ENCODE peak calls at places on chromosome 3, in five cellular contexts. One of them, this sample, is unnamed.

GRCh38 chr3:34419801-34420200 is 621.4 kb downstream of the PDCD6IP start:
- DNase-seq in CD4-positive, CD25-positive, alpha-beta regulatory T cell: no peak
- DNase-seq in body of pancreas: no peak
- DNase-seq in brain microvascular endothelial cell: peak; percentile 1
- DNase-seq in pancreas: no peak
- DNase-seq in this sample: no peak

GRCh38 chr3:90007786-90008499 is 900.5 kb downstream of the EPHA3 start:
- DNase-seq in CD4-positive, CD25-positive, alpha-beta regulatory T cell: no peak
- DNase-seq in body of pancreas: no peak
- DNase-seq in brain microvascular endothelial cell: no peak
- DNase-seq in pancreas: no peak
- DNase-seq in this sample: no peak

GRCh38 chr3:140726061-140726460 is 48.2 kb downstream of the TRIM42 start:
- DNase-seq in CD4-positive, CD25-positive, alpha-beta regulatory T cell: no peak
- DNase-seq in body of pancreas: no peak
- DNase-seq in brain microvascular endothelial cell: no peak
- DNase-seq in pancreas: no peak
- DNase-seq in this sample: no peak

GRCh38 chr3:140499114-140499757 is 178.6 kb upstream of the TRIM42 start:
- DNase-seq in CD4-positive, CD25-positive, alpha-beta regulatory T cell: no peak
- DNase-seq in body of pancreas: peak; percentile 12
- DNase-seq in brain microvascular endothelial cell: no peak
- DNase-seq in pancreas: no peak
- DNase-seq in this sample: no peak

GRCh38 chr3:59775106-59775505 is 725.3 kb upstream of the CFAP20DC start:
- DNase-seq in CD4-positive, CD25-positive, alpha-beta regulatory T cell: no peak
- DNase-seq in body of pancreas: no peak
- DNase-seq in brain microvascular endothelial cell: no peak
- DNase-seq in pancreas: no peak
- DNase-seq in this sample: no peak

GRCh38 chr3:101479022-101479421 is 34.0 kb downstream of the SENP7 start:
- DNase-seq in CD4-positive, CD25-positive, alpha-beta regulatory T cell: no peak
- DNase-seq in body of pancreas: no peak
- DNase-seq in brain microvascular endothelial cell: no peak
- DNase-seq in pancreas: no peak
- DNase-seq in this sample: no peak

GRCh38 chr3:63705092-63705645 is 52.7 kb downstream of the SNTN start:
- DNase-seq in CD4-positive, CD25-positive, alpha-beta regulatory T cell: no peak
- DNase-seq in body of pancreas: peak; percentile 75
- DNase-seq in brain microvascular endothelial cell: no peak
- DNase-seq in pancreas: peak; percentile 74
- DNase-seq in this sample: no peak

GRCh38 chr3:19432679-19433078 is 284.4 kb downstream of the KCNH8 start:
- DNase-seq in CD4-positive, CD25-positive, alpha-beta regulatory T cell: no peak
- DNase-seq in body of pancreas: no peak
- DNase-seq in brain microvascular endothelial cell: no peak
- DNase-seq in pancreas: no peak
- DNase-seq in this sample: no peak

GRCh38 chr3:78277793-78278192 is 1237.9 kb downstream of the ROBO2 start:
- DNase-seq in CD4-positive, CD25-positive, alpha-beta regulatory T cell: no peak
- DNase-seq in body of pancreas: no peak
- DNase-seq in brain microvascular endothelial cell: no peak
- DNase-seq in pancreas: no peak
- DNase-seq in this sample: no peak

GRCh38 chr3:53493997-53494791 is at the start of gene CACNA1D:
- DNase-seq in CD4-positive, CD25-positive, alpha-beta regulatory T cell: no peak
- DNase-seq in body of pancreas: peak; percentile 82
- DNase-seq in brain microvascular endothelial cell: no peak
- DNase-seq in pancreas: peak; percentile 68
- DNase-seq in this sample: no peak

GRCh38 chr3:71489315-71489761 is 94.2 kb downstream of the FOXP1 start:
- DNase-seq in CD4-positive, CD25-positive, alpha-beta regulatory T cell: peak; percentile 79
- DNase-seq in body of pancreas: no peak
- DNase-seq in brain microvascular endothelial cell: no peak
- DNase-seq in pancreas: no peak
- DNase-seq in this sample: no peak

GRCh38 chr3:189455009-189455408 is 176.2 kb upstream of the TP63 start:
- DNase-seq in CD4-positive, CD25-positive, alpha-beta regulatory T cell: no peak
- DNase-seq in body of pancreas: no peak
- DNase-seq in brain microvascular endothelial cell: no peak
- DNase-seq in pancreas: no peak
- DNase-seq in this sample: no peak

GRCh38 chr3:57464801-57465200 is 79.3 kb downstream of the DNAH12 start:
- DNase-seq in CD4-positive, CD25-positive, alpha-beta regulatory T cell: no peak
- DNase-seq in body of pancreas: no peak
- DNase-seq in brain microvascular endothelial cell: peak; percentile 5
- DNase-seq in pancreas: no peak
- DNase-seq in this sample: no peak

GRCh38 chr3:156642750-156643728 is 31.4 kb upstream of the TIPARP start:
- DNase-seq in CD4-positive, CD25-positive, alpha-beta regulatory T cell: no peak
- DNase-seq in body of pancreas: no peak
- DNase-seq in brain microvascular endothelial cell: no peak
- DNase-seq in pancreas: no peak
- DNase-seq in this sample: no peak

GRCh38 chr3:146464005-146464595 is 5.3 kb downstream of the PLSCR2 start:
- DNase-seq in CD4-positive, CD25-positive, alpha-beta regulatory T cell: no peak
- DNase-seq in body of pancreas: no peak
- DNase-seq in brain microvascular endothelial cell: no peak
- DNase-seq in pancreas: no peak
- DNase-seq in this sample: no peak

GRCh38 chr3:70999730-71000129 is 583.8 kb downstream of the FOXP1 start:
- DNase-seq in CD4-positive, CD25-positive, alpha-beta regulatory T cell: no peak
- DNase-seq in body of pancreas: no peak
- DNase-seq in brain microvascular endothelial cell: peak; percentile 78
- DNase-seq in pancreas: no peak
- DNase-seq in this sample: no peak

GRCh38 chr3:193730498-193730897 is 137.5 kb downstream of the OPA1 start:
- DNase-seq in CD4-positive, CD25-positive, alpha-beta regulatory T cell: no peak
- DNase-seq in body of pancreas: no peak
- DNase-seq in brain microvascular endothelial cell: no peak
- DNase-seq in pancreas: no peak
- DNase-seq in this sample: no peak

GRCh38 chr3:185081516-185081915 is 71.3 kb downstream of the C3orf70 start:
- DNase-seq in CD4-positive, CD25-positive, alpha-beta regulatory T cell: no peak
- DNase-seq in body of pancreas: no peak
- DNase-seq in brain microvascular endothelial cell: no peak
- DNase-seq in pancreas: no peak
- DNase-seq in this sample: no peak

GRCh38 chr3:194489736-194490612 is 3.2 kb upstream of the ATP13A3 start:
- DNase-seq in CD4-positive, CD25-positive, alpha-beta regulatory T cell: no peak
- DNase-seq in body of pancreas: no peak
- DNase-seq in brain microvascular endothelial cell: no peak
- DNase-seq in pancreas: no peak
- DNase-seq in this sample: no peak

GRCh38 chr3:113266738-113267137 is 55.4 kb downstream of the BOC start:
- DNase-seq in CD4-positive, CD25-positive, alpha-beta regulatory T cell: no peak
- DNase-seq in body of pancreas: no peak
- DNase-seq in brain microvascular endothelial cell: no peak
- DNase-seq in pancreas: no peak
- DNase-seq in this sample: no peak

GRCh38 chr3:102484384-102484783 is 49.6 kb downstream of the ZPLD1 start:
- DNase-seq in CD4-positive, CD25-positive, alpha-beta regulatory T cell: no peak
- DNase-seq in body of pancreas: no peak
- DNase-seq in brain microvascular endothelial cell: no peak
- DNase-seq in pancreas: no peak
- DNase-seq in this sample: no peak

GRCh38 chr3:150370129-150370602 is 37.9 kb upstream of the TSC22D2 start:
- DNase-seq in CD4-positive, CD25-positive, alpha-beta regulatory T cell: no peak
- DNase-seq in body of pancreas: peak; percentile 12
- DNase-seq in brain microvascular endothelial cell: peak; percentile 97
- DNase-seq in pancreas: no peak
- DNase-seq in this sample: peak; percentile 3

GRCh38 chr3:154122096-154122911 is 1.1 kb downstream of the ARHGEF26 start:
- DNase-seq in CD4-positive, CD25-positive, alpha-beta regulatory T cell: no peak
- DNase-seq in body of pancreas: peak; percentile 28
- DNase-seq in brain microvascular endothelial cell: no peak
- DNase-seq in pancreas: peak; percentile 3
- DNase-seq in this sample: no peak

GRCh38 chr3:32175607-32176197 is 62.8 kb upstream of the CMTM8 start:
- DNase-seq in CD4-positive, CD25-positive, alpha-beta regulatory T cell: peak; percentile 58
- DNase-seq in body of pancreas: peak; percentile 61
- DNase-seq in brain microvascular endothelial cell: peak; percentile 63
- DNase-seq in pancreas: no peak
- DNase-seq in this sample: no peak

GRCh38 chr3:45267097-45267496 is 41.0 kb upstream of the TMEM158 start:
- DNase-seq in CD4-positive, CD25-positive, alpha-beta regulatory T cell: no peak
- DNase-seq in body of pancreas: no peak
- DNase-seq in brain microvascular endothelial cell: no peak
- DNase-seq in pancreas: no peak
- DNase-seq in this sample: no peak

GRCh38 chr3:94360982-94361381 is 298.1 kb downstream of the NSUN3 start:
- DNase-seq in CD4-positive, CD25-positive, alpha-beta regulatory T cell: no peak
- DNase-seq in body of pancreas: peak; percentile 49
- DNase-seq in brain microvascular endothelial cell: no peak
- DNase-seq in pancreas: peak; percentile 8
- DNase-seq in this sample: no peak

GRCh38 chr3:144463916-144464315 is 492.3 kb downstream of the DIPK2A start:
- DNase-seq in CD4-positive, CD25-positive, alpha-beta regulatory T cell: no peak
- DNase-seq in body of pancreas: no peak
- DNase-seq in brain microvascular endothelial cell: no peak
- DNase-seq in pancreas: no peak
- DNase-seq in this sample: no peak

GRCh38 chr3:184765730-184766074 is 46.3 kb upstream of the VPS8 start:
- DNase-seq in CD4-positive, CD25-positive, alpha-beta regulatory T cell: no peak
- DNase-seq in body of pancreas: no peak
- DNase-seq in brain microvascular endothelial cell: no peak
- DNase-seq in pancreas: no peak
- DNase-seq in this sample: no peak

GRCh38 chr3:127630811-127631714 is 2.1 kb downstream of the PODXL2 start:
- DNase-seq in CD4-positive, CD25-positive, alpha-beta regulatory T cell: no peak
- DNase-seq in body of pancreas: no peak
- DNase-seq in brain microvascular endothelial cell: no peak
- DNase-seq in pancreas: no peak
- DNase-seq in this sample: no peak

GRCh38 chr3:57179580-57180410 is 14.6 kb upstream of the IL17RD start:
- DNase-seq in CD4-positive, CD25-positive, alpha-beta regulatory T cell: no peak
- DNase-seq in body of pancreas: no peak
- DNase-seq in brain microvascular endothelial cell: no peak
- DNase-seq in pancreas: no peak
- DNase-seq in this sample: no peak

GRCh38 chr3:189334064-189334920 is 162.5 kb downstream of the TPRG1 start:
- DNase-seq in CD4-positive, CD25-positive, alpha-beta regulatory T cell: no peak
- DNase-seq in body of pancreas: no peak
- DNase-seq in brain microvascular endothelial cell: peak; percentile 17
- DNase-seq in pancreas: no peak
- DNase-seq in this sample: no peak

GRCh38 chr3:33315826-33316225 is 38.6 kb downstream of the FBXL2 start:
- DNase-seq in CD4-positive, CD25-positive, alpha-beta regulatory T cell: no peak
- DNase-seq in body of pancreas: no peak
- DNase-seq in brain microvascular endothelial cell: peak; percentile 14
- DNase-seq in pancreas: no peak
- DNase-seq in this sample: no peak

GRCh38 chr3:50264389-50264963 is 4.5 kb upstream of the SEMA3B start:
- DNase-seq in CD4-positive, CD25-positive, alpha-beta regulatory T cell: no peak
- DNase-seq in body of pancreas: peak; percentile 79
- DNase-seq in brain microvascular endothelial cell: peak; percentile 69
- DNase-seq in pancreas: peak; percentile 80
- DNase-seq in this sample: peak; percentile 84

GRCh38 chr3:143040264-143040879 is 39.0 kb downstream of the U2SURP start:
- DNase-seq in CD4-positive, CD25-positive, alpha-beta regulatory T cell: no peak
- DNase-seq in body of pancreas: no peak
- DNase-seq in brain microvascular endothelial cell: no peak
- DNase-seq in pancreas: no peak
- DNase-seq in this sample: no peak

GRCh38 chr3:47057212-47057671 is 77.8 kb downstream of the NBEAL2 start:
- DNase-seq in CD4-positive, CD25-positive, alpha-beta regulatory T cell: peak; percentile 78
- DNase-seq in body of pancreas: no peak
- DNase-seq in brain microvascular endothelial cell: no peak
- DNase-seq in pancreas: no peak
- DNase-seq in this sample: no peak

GRCh38 chr3:52886049-52886730 is 11.2 kb downstream of the STIMATE start:
- DNase-seq in CD4-positive, CD25-positive, alpha-beta regulatory T cell: no peak
- DNase-seq in body of pancreas: no peak
- DNase-seq in brain microvascular endothelial cell: no peak
- DNase-seq in pancreas: no peak
- DNase-seq in this sample: no peak

GRCh38 chr3:37753428-37753827 is 108.3 kb upstream of the CTDSPL start:
- DNase-seq in CD4-positive, CD25-positive, alpha-beta regulatory T cell: no peak
- DNase-seq in body of pancreas: no peak
- DNase-seq in brain microvascular endothelial cell: no peak
- DNase-seq in pancreas: no peak
- DNase-seq in this sample: no peak

GRCh38 chr3:101081990-101082389 is 88.8 kb upstream of the ABI3BP start:
- DNase-seq in CD4-positive, CD25-positive, alpha-beta regulatory T cell: no peak
- DNase-seq in body of pancreas: no peak
- DNase-seq in brain microvascular endothelial cell: no peak
- DNase-seq in pancreas: no peak
- DNase-seq in this sample: no peak

GRCh38 chr3:50674349-50675178 is at the start of gene DOCK3:
- DNase-seq in CD4-positive, CD25-positive, alpha-beta regulatory T cell: peak; percentile 59
- DNase-seq in body of pancreas: peak; percentile 72
- DNase-seq in brain microvascular endothelial cell: no peak
- DNase-seq in pancreas: peak; percentile 29
- DNase-seq in this sample: peak; percentile 56

GRCh38 chr3:197023241-197023997 is 6.2 kb downstream of the MELTF start:
- DNase-seq in CD4-positive, CD25-positive, alpha-beta regulatory T cell: no peak
- DNase-seq in body of pancreas: no peak
- DNase-seq in brain microvascular endothelial cell: no peak
- DNase-seq in pancreas: no peak
- DNase-seq in this sample: no peak
- H3K27ac ChIP-seq in CD4-positive, CD25-positive, alpha-beta regulatory T cell: no peak overlapping the region
- H3K27ac ChIP-seq in body of pancreas: peak overlapping the region; percentile 38
- H3K27ac ChIP-seq in brain microvascular endothelial cell: no peak overlapping the region
- H3K27ac ChIP-seq in pancreas: peak overlapping the region; percentile 41
- H3K27ac ChIP-seq in this sample: no peak overlapping the region

GRCh38 chr3:15711281-15711680 is 86.5 kb downstream of the ANKRD28 start:
- DNase-seq in CD4-positive, CD25-positive, alpha-beta regulatory T cell: no peak
- DNase-seq in body of pancreas: no peak
- DNase-seq in brain microvascular endothelial cell: no peak
- DNase-seq in pancreas: no peak
- DNase-seq in this sample: no peak
- H3K27ac ChIP-seq in CD4-positive, CD25-positive, alpha-beta regulatory T cell: no peak overlapping the region
- H3K27ac ChIP-seq in body of pancreas: no peak overlapping the region
- H3K27ac ChIP-seq in brain microvascular endothelial cell: no peak overlapping the region
- H3K27ac ChIP-seq in pancreas: no peak overlapping the region
- H3K27ac ChIP-seq in this sample: no peak overlapping the region

GRCh38 chr3:16252243-16252978 is 12.3 kb downstream of the DPH3 start:
- DNase-seq in CD4-positive, CD25-positive, alpha-beta regulatory T cell: no peak
- DNase-seq in body of pancreas: peak; percentile 25
- DNase-seq in brain microvascular endothelial cell: no peak
- DNase-seq in pancreas: peak; percentile 22
- DNase-seq in this sample: no peak
- H3K27ac ChIP-seq in CD4-positive, CD25-positive, alpha-beta regulatory T cell: no peak overlapping the region
- H3K27ac ChIP-seq in body of pancreas: peak overlapping the region; percentile 56
- H3K27ac ChIP-seq in brain microvascular endothelial cell: no peak overlapping the region
- H3K27ac ChIP-seq in pancreas: peak overlapping the region; percentile 57
- H3K27ac ChIP-seq in this sample: no peak overlapping the region

DNA sequence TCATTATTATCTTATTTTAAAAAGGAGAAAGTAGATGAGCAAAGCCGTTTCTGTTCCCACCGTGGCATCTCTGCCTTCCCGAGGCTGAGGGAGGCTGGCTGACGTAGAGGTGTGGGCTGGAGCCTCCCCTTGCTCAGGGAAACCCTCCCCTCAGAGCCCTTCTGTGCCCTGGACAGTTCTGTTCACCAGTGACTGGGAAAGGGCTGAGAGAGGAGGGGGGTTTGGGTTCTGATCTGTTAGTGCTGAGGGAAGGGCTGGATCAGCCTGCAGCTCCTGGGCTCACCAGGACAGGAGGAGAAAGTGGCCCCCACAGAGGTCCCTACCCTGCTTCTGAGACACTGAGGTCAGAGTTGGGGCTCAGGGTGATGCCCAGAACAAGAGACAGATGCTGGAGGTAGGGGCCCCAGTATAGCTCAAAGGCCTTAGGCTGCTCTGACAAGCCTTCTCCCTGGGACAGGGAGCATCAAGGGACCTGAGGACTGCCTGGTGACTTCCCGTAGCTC is 47.9 kb upstream of the SEC22A start:
- DNase-seq in CD4-positive, CD25-positive, alpha-beta regulatory T cell: no peak
- DNase-seq in body of pancreas: no peak
- DNase-seq in brain microvascular endothelial cell: no peak
- DNase-seq in pancreas: no peak
- DNase-seq in this sample: no peak
- H3K27ac ChIP-seq in CD4-positive, CD25-positive, alpha-beta regulatory T cell: no peak overlapping the region
- H3K27ac ChIP-seq in body of pancreas: peak overlapping the region; percentile 56
- H3K27ac ChIP-seq in brain microvascular endothelial cell: no peak overlapping the region
- H3K27ac ChIP-seq in pancreas: no peak overlapping the region
- H3K27ac ChIP-seq in this sample: no peak overlapping the region